ENCODE peak calls at places on chromosomes 12 and 14, in six cellular contexts. One of them, this sample, is unnamed.

GRCh38 chr14:50875359-50876090 is 3.7 kb downstream of the ABHD12B start:
- DNase-seq in T-helper 17 cell: peak
- DNase-seq in H1: no peak
- DNase-seq in NCI-H1092 treated with DMSO at 0.1 percent for 48 hours: no peak
- DNase-seq in GDM1: no peak
- DNase-seq in activated naive CD4-positive, alpha-beta T cell treated with Interleukin-2 at 50 U/mL for 16 hours: peak
- DNase-seq in this sample: no peak

GRCh38 chr14:69115407-69116185 is 37.3 kb downstream of the DCAF5 start:
- DNase-seq in T-helper 17 cell: no peak
- DNase-seq in H1: no peak
- DNase-seq in NCI-H1092 treated with DMSO at 0.1 percent for 48 hours: no peak
- DNase-seq in GDM1: no peak
- DNase-seq in activated naive CD4-positive, alpha-beta T cell treated with Interleukin-2 at 50 U/mL for 16 hours: no peak
- DNase-seq in this sample: no peak

GRCh38 chr12:46201284-46201789 is 67.5 kb downstream of the SLC38A1 start:
- DNase-seq in T-helper 17 cell: no peak
- DNase-seq in H1: no peak
- DNase-seq in NCI-H1092 treated with DMSO at 0.1 percent for 48 hours: no peak
- DNase-seq in GDM1: no peak
- DNase-seq in activated naive CD4-positive, alpha-beta T cell treated with Interleukin-2 at 50 U/mL for 16 hours: no peak
- DNase-seq in this sample: no peak

GRCh38 chr14:60222820-60223219 is 26.2 kb upstream of the PPM1A start:
- DNase-seq in T-helper 17 cell: no peak
- DNase-seq in H1: no peak
- DNase-seq in NCI-H1092 treated with DMSO at 0.1 percent for 48 hours: peak
- DNase-seq in GDM1: no peak
- DNase-seq in activated naive CD4-positive, alpha-beta T cell treated with Interleukin-2 at 50 U/mL for 16 hours: no peak
- DNase-seq in this sample: peak

GRCh38 chr14:20454359-20454644 is 310 bp downstream of the OSGEP start:
- DNase-seq in T-helper 17 cell: peak
- DNase-seq in H1: peak
- DNase-seq in NCI-H1092 treated with DMSO at 0.1 percent for 48 hours: no peak
- DNase-seq in GDM1: no peak
- DNase-seq in activated naive CD4-positive, alpha-beta T cell treated with Interleukin-2 at 50 U/mL for 16 hours: peak
- DNase-seq in this sample: no peak

GRCh38 chr14:63362305-63362914 is 43.7 kb upstream of the GPHB5 start:
- DNase-seq in T-helper 17 cell: no peak
- DNase-seq in H1: no peak
- DNase-seq in NCI-H1092 treated with DMSO at 0.1 percent for 48 hours: peak
- DNase-seq in GDM1: no peak
- DNase-seq in activated naive CD4-positive, alpha-beta T cell treated with Interleukin-2 at 50 U/mL for 16 hours: no peak
- DNase-seq in this sample: no peak

GRCh38 chr14:90381011-90381790 is 15.6 kb upstream of the CALM1 start:
- DNase-seq in T-helper 17 cell: no peak
- DNase-seq in H1: no peak
- DNase-seq in NCI-H1092 treated with DMSO at 0.1 percent for 48 hours: peak
- DNase-seq in GDM1: no peak
- DNase-seq in activated naive CD4-positive, alpha-beta T cell treated with Interleukin-2 at 50 U/mL for 16 hours: no peak
- DNase-seq in this sample: no peak

GRCh38 chr12:50049254-50050118 is 7.9 kb upstream of the ASIC1 start:
- DNase-seq in T-helper 17 cell: no peak
- DNase-seq in H1: no peak
- DNase-seq in NCI-H1092 treated with DMSO at 0.1 percent for 48 hours: no peak
- DNase-seq in GDM1: no peak
- DNase-seq in activated naive CD4-positive, alpha-beta T cell treated with Interleukin-2 at 50 U/mL for 16 hours: no peak
- DNase-seq in this sample: no peak

GRCh38 chr12:30755395-30755762 is 628 bp upstream of the CAPRIN2 start:
- DNase-seq in T-helper 17 cell: no peak
- DNase-seq in H1: no peak
- DNase-seq in NCI-H1092 treated with DMSO at 0.1 percent for 48 hours: no peak
- DNase-seq in GDM1: no peak
- DNase-seq in activated naive CD4-positive, alpha-beta T cell treated with Interleukin-2 at 50 U/mL for 16 hours: no peak
- DNase-seq in this sample: no peak

GRCh38 chr12:530308-530707 is 70.6 kb downstream of the B4GALNT3 start:
- DNase-seq in T-helper 17 cell: no peak
- DNase-seq in H1: no peak
- DNase-seq in NCI-H1092 treated with DMSO at 0.1 percent for 48 hours: no peak
- DNase-seq in GDM1: no peak
- DNase-seq in activated naive CD4-positive, alpha-beta T cell treated with Interleukin-2 at 50 U/mL for 16 hours: no peak
- DNase-seq in this sample: no peak

GRCh38 chr14:71933026-71933587 is 878 bp downstream of the RGS6 start:
- DNase-seq in T-helper 17 cell: no peak
- DNase-seq in H1: no peak
- DNase-seq in NCI-H1092 treated with DMSO at 0.1 percent for 48 hours: no peak
- DNase-seq in GDM1: no peak
- DNase-seq in activated naive CD4-positive, alpha-beta T cell treated with Interleukin-2 at 50 U/mL for 16 hours: no peak
- DNase-seq in this sample: no peak

GRCh38 chr14:105326891-105327694 is 12.5 kb downstream of the PACS2 start:
- DNase-seq in T-helper 17 cell: no peak
- DNase-seq in H1: no peak
- DNase-seq in NCI-H1092 treated with DMSO at 0.1 percent for 48 hours: no peak
- DNase-seq in GDM1: no peak
- DNase-seq in activated naive CD4-positive, alpha-beta T cell treated with Interleukin-2 at 50 U/mL for 16 hours: no peak
- DNase-seq in this sample: no peak

GRCh38 chr12:2064078-2064507 is 11.3 kb downstream of the CACNA1C start:
- DNase-seq in T-helper 17 cell: no peak
- DNase-seq in H1: no peak
- DNase-seq in NCI-H1092 treated with DMSO at 0.1 percent for 48 hours: no peak
- DNase-seq in GDM1: no peak
- DNase-seq in activated naive CD4-positive, alpha-beta T cell treated with Interleukin-2 at 50 U/mL for 16 hours: no peak
- DNase-seq in this sample: no peak

GRCh38 chr14:99884834-99885648 is 91.8 kb downstream of the EML1 start:
- DNase-seq in T-helper 17 cell: no peak
- DNase-seq in H1: no peak
- DNase-seq in NCI-H1092 treated with DMSO at 0.1 percent for 48 hours: peak
- DNase-seq in GDM1: peak
- DNase-seq in activated naive CD4-positive, alpha-beta T cell treated with Interleukin-2 at 50 U/mL for 16 hours: peak
- DNase-seq in this sample: peak

GRCh38 chr12:47152095-47152494 is 72.3 kb upstream of the AMIGO2 start:
- DNase-seq in T-helper 17 cell: no peak
- DNase-seq in H1: no peak
- DNase-seq in NCI-H1092 treated with DMSO at 0.1 percent for 48 hours: no peak
- DNase-seq in GDM1: no peak
- DNase-seq in activated naive CD4-positive, alpha-beta T cell treated with Interleukin-2 at 50 U/mL for 16 hours: no peak
- DNase-seq in this sample: no peak

GRCh38 chr14:36507847-36508417 is 12.1 kb downstream of the NKX2-1 start:
- DNase-seq in T-helper 17 cell: no peak
- DNase-seq in H1: no peak
- DNase-seq in NCI-H1092 treated with DMSO at 0.1 percent for 48 hours: peak
- DNase-seq in GDM1: no peak
- DNase-seq in activated naive CD4-positive, alpha-beta T cell treated with Interleukin-2 at 50 U/mL for 16 hours: no peak
- DNase-seq in this sample: no peak

GRCh38 chr12:75725505-75726120 is 214.2 kb upstream of the KRR1 start:
- DNase-seq in T-helper 17 cell: no peak
- DNase-seq in H1: no peak
- DNase-seq in NCI-H1092 treated with DMSO at 0.1 percent for 48 hours: peak
- DNase-seq in GDM1: no peak
- DNase-seq in activated naive CD4-positive, alpha-beta T cell treated with Interleukin-2 at 50 U/mL for 16 hours: no peak
- DNase-seq in this sample: no peak

GRCh38 chr12:79973774-79974173 is 38.9 kb upstream of the PPP1R12A start:
- DNase-seq in T-helper 17 cell: no peak
- DNase-seq in H1: no peak
- DNase-seq in NCI-H1092 treated with DMSO at 0.1 percent for 48 hours: no peak
- DNase-seq in GDM1: no peak
- DNase-seq in activated naive CD4-positive, alpha-beta T cell treated with Interleukin-2 at 50 U/mL for 16 hours: no peak
- DNase-seq in this sample: no peak

GRCh38 chr14:67668559-67668958 is 5.9 kb downstream of the VTI1B start:
- DNase-seq in T-helper 17 cell: no peak
- DNase-seq in H1: no peak
- DNase-seq in NCI-H1092 treated with DMSO at 0.1 percent for 48 hours: no peak
- DNase-seq in GDM1: no peak
- DNase-seq in activated naive CD4-positive, alpha-beta T cell treated with Interleukin-2 at 50 U/mL for 16 hours: no peak
- DNase-seq in this sample: no peak

GRCh38 chr14:63853831-63854293 is 1.1 kb downstream of the SYNE2 start:
- DNase-seq in T-helper 17 cell: peak
- DNase-seq in H1: no peak
- DNase-seq in NCI-H1092 treated with DMSO at 0.1 percent for 48 hours: peak
- DNase-seq in GDM1: no peak
- DNase-seq in activated naive CD4-positive, alpha-beta T cell treated with Interleukin-2 at 50 U/mL for 16 hours: peak
- DNase-seq in this sample: peak